ENCODE peak calls at places on chromosomes 16 and 17, in eight cellular contexts. O is PC-9, H is HL-60, D is heart left ventricle, G is hepatocyte, N is AG10803, R is spleen, A is fibroblast of lung. E is an unnamed sample.
A peak's percentile ranks its signal among the peaks of the same experiment; 100 is the strongest.

GRCh38 chr16:2072926-2073325 is 25.1 kb downstream of the TSC2 start:
- DNase-seq in A (no peak), H (no peak), R (no peak), D (no peak), N (no peak), G (no peak), O (no peak), E (no peak)

GRCh38 chr16:68475071-68475470 is 26.8 kb upstream of the SMPD3 start:
- DNase-seq in O (peak; percentile 99), N (no peak), H (no peak), D (no peak), G (no peak), R (no peak), A (no peak), E (no peak)

GRCh38 chr16:69285240-69285639 is 25.9 kb upstream of the VPS4A start:
- DNase-seq in O (no peak), D (no peak), A (no peak), N (no peak), R (no peak), H (no peak), G (no peak), E (no peak)

GRCh38 chr17:144936-145670 is 7.7 kb downstream of the SCGB1C2 start:
- DNase-seq in H (no peak), G (no peak), R (no peak), A (no peak), O (no peak), N (no peak), D (no peak), E (peak; percentile 36)

GRCh38 chr17:74276051-74276476 is 2.0 kb downstream of the DNAI2 start:
- DNase-seq in R (no peak), G (no peak), N (no peak), H (no peak), A (no peak), O (no peak), D (peak; percentile 79), E (peak; percentile 61)

GRCh38 chr16:46885960-46886763 is 2.0 kb downstream of the GPT2 start:
- DNase-seq in G (peak; percentile 72), H (no peak), R (no peak), O (no peak), A (peak; percentile 56), D (no peak), N (no peak), E (no peak)

GRCh38 chr17:61384384-61385090 is 15.1 kb upstream of the TBX2 start:
- DNase-seq in N (no peak), A (no peak), H (no peak), D (no peak), G (peak; percentile 68), R (peak; percentile 61), O (no peak), E (no peak)

GRCh38 chr17:29180051-29180787 is at the start of gene MYO18A:
- DNase-seq in A (peak; percentile 73), H (peak; percentile 63), N (peak; percentile 66), R (peak; percentile 96), G (peak; percentile 93), D (peak; percentile 86), O (peak; percentile 54), E (no peak)

GRCh38 chr17:61862105-61862574 is 1.2 kb downstream of the BRIP1 start:
- DNase-seq in R (no peak), G (no peak), D (no peak), N (peak; percentile 5), A (peak; percentile 39), O (peak; percentile 63), H (no peak), E (no peak)

GRCh38 chr16:89056592-89056991 is 37.1 kb upstream of the ACSF3 start:
- DNase-seq in R (no peak), G (no peak), N (no peak), D (no peak), H (no peak), O (no peak), A (no peak), E (no peak)

GRCh38 chr16:83715217-83715920 is 92.4 kb upstream of the HSBP1 start:
- DNase-seq in G (no peak), A (no peak), R (no peak), N (no peak), D (no peak), O (no peak), H (no peak), E (no peak)

DNA sequence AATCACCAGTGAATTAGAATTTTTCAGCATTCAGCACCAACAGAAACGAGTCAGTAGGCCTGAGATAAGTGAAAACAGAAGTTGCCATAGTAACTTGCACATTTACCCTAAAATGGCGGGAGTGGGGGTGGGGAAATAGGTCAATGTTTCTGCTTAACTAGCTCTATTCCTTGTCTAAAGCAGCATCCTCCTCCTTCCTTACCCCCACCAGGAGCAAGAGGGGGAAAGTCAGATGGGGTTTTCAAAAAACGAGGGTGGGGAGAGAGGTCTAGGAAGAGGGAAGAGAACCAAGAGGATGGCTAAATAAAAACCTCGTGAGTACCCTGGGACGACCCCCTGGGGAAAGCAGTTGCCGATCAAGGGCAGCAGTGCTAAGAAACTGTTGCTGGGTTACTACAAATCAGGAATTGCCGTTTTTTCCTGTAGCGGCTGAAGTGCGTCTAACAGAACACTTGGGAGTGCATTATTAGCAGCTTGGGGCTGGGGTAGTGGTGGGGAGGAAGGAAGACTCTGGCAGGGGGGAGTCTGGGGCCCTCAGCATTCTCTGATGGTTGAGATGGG is 34.4 kb upstream of the MNT start:
- DNase-seq in G (peak; percentile 23), H (no peak), N (peak; percentile 53), R (no peak), D (no peak), O (no peak), A (no peak), E (no peak)
- TF ChIP-seq CTCF in G (no peak), H (no peak), N (no peak), R (no peak), D (no peak), O (no peak), A (no peak), E (no peak)

DNA sequence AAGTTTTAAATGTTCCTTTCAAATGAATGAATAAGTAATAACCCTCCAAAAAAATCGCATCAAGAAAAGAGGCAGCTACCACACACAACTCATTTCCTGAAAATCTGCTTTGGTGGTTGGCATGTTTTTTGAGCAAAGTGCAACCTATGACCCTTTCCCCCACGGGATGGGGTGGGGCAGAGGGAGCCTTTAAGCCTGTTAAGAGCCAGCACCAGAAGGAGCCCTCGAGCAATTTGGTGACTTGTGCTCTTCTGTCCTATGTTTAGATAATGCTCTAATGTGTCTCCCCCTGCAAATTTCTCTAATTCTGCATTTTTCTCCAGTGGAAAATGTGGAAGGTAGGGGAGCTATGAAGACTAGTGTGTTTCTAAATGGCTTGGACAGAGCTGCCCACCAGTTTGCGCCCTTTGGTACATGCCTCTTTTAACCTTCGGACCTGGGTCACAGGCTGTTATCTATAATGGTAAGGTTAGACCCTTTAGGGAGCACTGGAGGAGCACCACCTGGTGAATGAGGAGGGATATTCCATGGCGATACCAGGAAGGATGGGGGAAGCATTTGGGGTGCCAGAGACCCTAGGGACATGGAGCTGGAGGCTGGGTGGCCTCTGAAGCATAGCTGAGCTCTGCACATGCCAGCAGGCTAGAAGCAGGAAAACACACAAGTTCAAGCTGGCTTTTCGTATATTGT is 1.6 kb downstream of the PYCARD start:
- DNase-seq in R (peak; percentile 74), G (no peak), D (no peak), O (peak; percentile 57), A (peak; percentile 39), N (no peak), H (no peak), E (no peak)
- H3K4me3 ChIP-seq in R (peak overlapping the region; percentile 92), G (no peak overlapping the region), D (no peak overlapping the region), O (no peak overlapping the region), A (peak overlapping the region; percentile 65), N (peak overlapping the region; percentile 81), H (peak overlapping the region; percentile 83), E (peak overlapping the region; percentile 71)

GRCh38 chr17:27479838-27480237 is 23.6 kb downstream of the KSR1 start:
- DNase-seq in D (no peak), A (no peak), H (no peak), O (no peak), N (no peak), G (no peak), R (no peak), E (no peak)

GRCh38 chr17:27477050-27477647 is 20.9 kb downstream of the KSR1 start:
- DNase-seq in N (no peak), H (no peak), G (no peak), A (no peak), R (no peak), O (no peak), D (no peak), E (no peak)

GRCh38 chr17:27480699-27481098 is 24.5 kb downstream of the KSR1 start:
- DNase-seq in R (no peak), H (no peak), G (no peak), O (no peak), N (no peak), D (no peak), A (no peak), E (no peak)

GRCh38 chr17:27477971-27478684 is 21.9 kb downstream of the KSR1 start:
- DNase-seq in R (no peak), H (no peak), N (no peak), D (no peak), G (no peak), A (no peak), O (no peak), E (no peak)

GRCh38 chr17:27478901-27479531 is 22.8 kb downstream of the KSR1 start:
- DNase-seq in R (no peak), N (no peak), H (no peak), A (no peak), G (no peak), D (no peak), O (no peak), E (no peak)
- TF ChIP-seq CTCF in R (no peak), N (no peak), H (no peak), A (no peak), G (no peak), D (no peak), O (no peak), E (no peak)

GRCh38 chr17:48046296-48046695 is 1.9 kb upstream of the NFE2L1 start:
- DNase-seq in N (no peak), R (peak; percentile 35), O (no peak), A (no peak), G (no peak), D (peak; percentile 28), H (no peak), E (no peak)
- H3K4me3 ChIP-seq in N (peak overlapping the region; percentile 95), R (no peak overlapping the region), O (peak overlapping the region; percentile 70), A (peak overlapping the region; percentile 72), G (peak overlapping the region; percentile 82), D (no peak overlapping the region), H (peak overlapping the region; percentile 50), E (no peak overlapping the region)

DNA sequence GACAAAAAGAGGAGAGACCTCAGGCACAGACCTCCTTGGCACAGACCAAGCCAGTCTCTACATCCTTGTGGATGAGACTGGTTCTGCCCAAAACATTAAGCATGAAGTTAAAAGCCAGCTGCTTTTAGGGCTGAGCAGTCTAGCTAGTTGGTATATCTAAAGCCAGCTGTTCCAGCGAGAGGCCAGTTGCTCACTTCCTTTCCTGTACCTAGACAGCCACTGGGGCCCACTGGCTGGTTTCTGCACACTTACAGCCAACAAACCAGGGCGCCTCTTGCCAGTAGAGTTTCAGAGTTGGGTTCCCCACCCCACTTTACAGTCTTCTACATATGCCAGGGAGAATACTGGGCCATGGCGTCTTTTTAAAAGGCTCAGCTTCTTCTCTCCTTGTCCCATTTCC is 242.4 kb downstream of the ZFHX3 start:
- DNase-seq in N (no peak), R (no peak), A (no peak), G (no peak), H (no peak), O (no peak), D (no peak), E (no peak)
- TF ChIP-seq CTCF in N (no peak), R (no peak), A (no peak), G (no peak), H (no peak), O (no peak), D (no peak), E (no peak)

GRCh38 chr16:50694206-50694605 is 800 bp downstream of the NOD2 start:
- DNase-seq in N (no peak), D (no peak), R (no peak), O (no peak), H (no peak), G (no peak), A (no peak), E (no peak)
- H3K4me3 ChIP-seq in N (no peak overlapping the region), D (no peak overlapping the region), R (peak overlapping the region; percentile 48), O (no peak overlapping the region), H (no peak overlapping the region), G (no peak overlapping the region), A (no peak overlapping the region), E (no peak overlapping the region)

E was measured in right atrium auricular region.